ENCODE peak calls at places on chromosomes 3 and 15, in six cellular contexts. One of them, this sample, is unnamed.

GRCh38 chr3:64814360-64814759 is 126.6 kb upstream of the ADAMTS9 start:
- DNase-seq in endothelial cell of umbilical vein: no peak
- DNase-seq in HepG2: no peak
- DNase-seq in K562: no peak
- DNase-seq in A549: no peak
- DNase-seq in GM12878: no peak
- DNase-seq in this sample: no peak

GRCh38 chr3:170054204-170054603 is 16.4 kb downstream of the GPR160 start:
- DNase-seq in endothelial cell of umbilical vein: peak
- DNase-seq in K562: peak
- DNase-seq in A549: peak
- DNase-seq in HepG2: no peak
- DNase-seq in GM12878: no peak
- DNase-seq in this sample: peak

GRCh38 chr3:129656659-129657247 is 50.3 kb upstream of the PLXND1 start:
- DNase-seq in K562: no peak
- DNase-seq in GM12878: no peak
- DNase-seq in endothelial cell of umbilical vein: peak
- DNase-seq in A549: peak
- DNase-seq in HepG2: peak
- DNase-seq in this sample: no peak

GRCh38 chr15:60751985-60752952 is 273.3 kb upstream of the ICE2 start:
- DNase-seq in K562: no peak
- DNase-seq in endothelial cell of umbilical vein: peak
- DNase-seq in A549: no peak
- DNase-seq in HepG2: peak
- DNase-seq in GM12878: no peak
- DNase-seq in this sample: no peak

GRCh38 chr15:88543065-88543776 is 3.3 kb downstream of the DET1 start:
- DNase-seq in A549: no peak
- DNase-seq in GM12878: no peak
- DNase-seq in K562: peak
- DNase-seq in HepG2: no peak
- DNase-seq in endothelial cell of umbilical vein: no peak
- DNase-seq in this sample: no peak

GRCh38 chr3:42195879-42196330 is 70.1 kb downstream of the CCK start:
- DNase-seq in A549: no peak
- DNase-seq in GM12878: peak
- DNase-seq in K562: no peak
- DNase-seq in HepG2: no peak
- DNase-seq in endothelial cell of umbilical vein: no peak
- DNase-seq in this sample: no peak

GRCh38 chr3:151795276-151795675 is 18.6 kb upstream of the AADAC start:
- DNase-seq in A549: peak
- DNase-seq in K562: no peak
- DNase-seq in HepG2: no peak
- DNase-seq in endothelial cell of umbilical vein: no peak
- DNase-seq in GM12878: no peak
- DNase-seq in this sample: no peak

GRCh38 chr3:187497037-187497436 is 128.9 kb downstream of the RTP4 start:
- DNase-seq in K562: no peak
- DNase-seq in endothelial cell of umbilical vein: no peak
- DNase-seq in GM12878: no peak
- DNase-seq in HepG2: no peak
- DNase-seq in A549: no peak
- DNase-seq in this sample: no peak

GRCh38 chr3:167350245-167350862 is 29.7 kb downstream of the ZBBX start:
- DNase-seq in HepG2: peak
- DNase-seq in K562: peak
- DNase-seq in endothelial cell of umbilical vein: peak
- DNase-seq in A549: peak
- DNase-seq in GM12878: no peak
- DNase-seq in this sample: peak

GRCh38 chr15:55799287-55800212 is 56.6 kb upstream of the PRTG start:
- DNase-seq in K562: peak
- DNase-seq in GM12878: peak
- DNase-seq in A549: peak
- DNase-seq in HepG2: peak
- DNase-seq in endothelial cell of umbilical vein: peak
- DNase-seq in this sample: peak

GRCh38 chr3:72050048-72050632 is 265.2 kb upstream of the PROK2 start:
- DNase-seq in GM12878: no peak
- DNase-seq in endothelial cell of umbilical vein: no peak
- DNase-seq in A549: no peak
- DNase-seq in HepG2: no peak
- DNase-seq in K562: no peak
- DNase-seq in this sample: no peak

GRCh38 chr15:52523192-52523591 is 5.5 kb downstream of the MYO5A start:
- DNase-seq in endothelial cell of umbilical vein: peak
- DNase-seq in K562: no peak
- DNase-seq in A549: no peak
- DNase-seq in HepG2: no peak
- DNase-seq in GM12878: no peak
- DNase-seq in this sample: no peak

GRCh38 chr3:16455001-16455400 is 58.5 kb downstream of the RFTN1 start:
- DNase-seq in K562: no peak
- DNase-seq in A549: no peak
- DNase-seq in HepG2: no peak
- DNase-seq in endothelial cell of umbilical vein: no peak
- DNase-seq in GM12878: no peak
- DNase-seq in this sample: no peak

GRCh38 chr3:48716508-48716981 is 476 bp downstream of the IP6K2 start:
- DNase-seq in HepG2: no peak
- DNase-seq in A549: no peak
- DNase-seq in GM12878: no peak
- DNase-seq in K562: peak
- DNase-seq in endothelial cell of umbilical vein: peak
- DNase-seq in this sample: peak

GRCh38 chr3:124117486-124117885 is 125.6 kb upstream of the ROPN1 start:
- DNase-seq in A549: peak
- DNase-seq in HepG2: no peak
- DNase-seq in endothelial cell of umbilical vein: peak
- DNase-seq in GM12878: no peak
- DNase-seq in K562: no peak
- DNase-seq in this sample: peak

GRCh38 chr15:35998637-35999036 is 452.7 kb upstream of the DPH6 start:
- DNase-seq in K562: no peak
- DNase-seq in endothelial cell of umbilical vein: no peak
- DNase-seq in GM12878: no peak
- DNase-seq in HepG2: no peak
- DNase-seq in A549: no peak
- DNase-seq in this sample: no peak

GRCh38 chr3:172082269-172082668 is 42.9 kb downstream of the FNDC3B start:
- DNase-seq in HepG2: peak
- DNase-seq in endothelial cell of umbilical vein: no peak
- DNase-seq in A549: no peak
- DNase-seq in GM12878: no peak
- DNase-seq in K562: no peak
- DNase-seq in this sample: no peak

GRCh38 chr15:28125673-28126651 is 26.8 kb upstream of the OCA2 start:
- DNase-seq in GM12878: no peak
- DNase-seq in K562: peak
- DNase-seq in endothelial cell of umbilical vein: peak
- DNase-seq in A549: peak
- DNase-seq in HepG2: peak
- DNase-seq in this sample: peak

GRCh38 chr3:151856106-151856505 is 17.3 kb upstream of the SUCNR1 start:
- DNase-seq in HepG2: no peak
- DNase-seq in endothelial cell of umbilical vein: no peak
- DNase-seq in K562: no peak
- DNase-seq in GM12878: no peak
- DNase-seq in A549: no peak
- DNase-seq in this sample: no peak

GRCh38 chr15:42384597-42384996 is 25.3 kb downstream of the CAPN3 start:
- DNase-seq in K562: no peak
- DNase-seq in HepG2: no peak
- DNase-seq in GM12878: no peak
- DNase-seq in A549: no peak
- DNase-seq in endothelial cell of umbilical vein: no peak
- DNase-seq in this sample: peak
- TF ChIP-seq MAX in K562: no peak
- TF ChIP-seq MAX in HepG2: no peak
- TF ChIP-seq MAX in GM12878: no peak
- TF ChIP-seq MAX in A549: no peak
- TF ChIP-seq MAX in endothelial cell of umbilical vein: no peak
- TF ChIP-seq MAX in this sample: no peak

GRCh38 chr15:77033729-77034619 is 36.9 kb downstream of the TSPAN3 start:
- DNase-seq in A549: no peak
- DNase-seq in GM12878: no peak
- DNase-seq in K562: no peak
- DNase-seq in HepG2: no peak
- DNase-seq in endothelial cell of umbilical vein: no peak
- DNase-seq in this sample: peak
- TF ChIP-seq MYC in A549: no peak
- TF ChIP-seq MYC in GM12878: no peak
- TF ChIP-seq MYC in K562: no peak
- TF ChIP-seq MYC in HepG2: no peak
- TF ChIP-seq MYC in endothelial cell of umbilical vein: no peak
- TF ChIP-seq MYC in this sample: no peak

DNA sequence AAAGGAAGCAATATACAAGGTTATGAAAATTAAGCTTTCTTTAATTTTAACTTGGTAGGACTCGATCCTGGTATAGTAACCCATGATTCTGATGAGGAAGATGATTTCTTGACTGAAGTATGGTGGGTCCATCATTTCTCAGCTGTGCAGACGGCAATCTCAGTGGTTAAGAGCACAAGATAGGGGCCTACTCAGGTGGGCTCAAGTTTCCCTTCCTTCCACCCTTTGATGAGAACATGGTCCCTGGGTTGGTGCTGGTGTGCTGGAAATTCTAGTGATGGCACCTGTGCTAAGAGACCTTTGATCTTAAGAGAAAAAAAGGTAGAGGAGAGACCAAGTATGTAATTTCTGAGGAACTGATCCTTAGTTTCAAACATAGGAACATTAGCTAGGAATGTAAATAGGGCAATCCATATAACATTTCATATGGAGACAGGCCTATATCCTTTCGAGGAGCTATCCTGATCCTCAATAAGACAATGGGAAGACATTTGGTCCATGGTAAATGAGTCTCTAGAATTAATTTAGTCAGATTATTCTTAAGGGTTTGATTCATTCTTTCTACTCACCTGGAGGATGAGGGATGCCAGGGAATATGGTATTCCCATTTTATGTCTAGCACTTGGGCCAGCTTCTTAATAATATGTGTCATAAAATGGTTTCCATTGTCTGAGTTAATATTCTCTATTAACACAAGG is 104.5 kb upstream of the NECTIN3 start:
- DNase-seq in GM12878: no peak
- DNase-seq in K562: no peak
- DNase-seq in A549: no peak
- DNase-seq in HepG2: no peak
- DNase-seq in endothelial cell of umbilical vein: no peak
- DNase-seq in this sample: no peak
- H3K4me3 ChIP-seq in GM12878: no peak
- H3K4me3 ChIP-seq in K562: no peak
- H3K4me3 ChIP-seq in A549: no peak
- H3K4me3 ChIP-seq in HepG2: no peak
- H3K4me3 ChIP-seq in endothelial cell of umbilical vein: no peak
- H3K4me3 ChIP-seq in this sample: no peak

DNA sequence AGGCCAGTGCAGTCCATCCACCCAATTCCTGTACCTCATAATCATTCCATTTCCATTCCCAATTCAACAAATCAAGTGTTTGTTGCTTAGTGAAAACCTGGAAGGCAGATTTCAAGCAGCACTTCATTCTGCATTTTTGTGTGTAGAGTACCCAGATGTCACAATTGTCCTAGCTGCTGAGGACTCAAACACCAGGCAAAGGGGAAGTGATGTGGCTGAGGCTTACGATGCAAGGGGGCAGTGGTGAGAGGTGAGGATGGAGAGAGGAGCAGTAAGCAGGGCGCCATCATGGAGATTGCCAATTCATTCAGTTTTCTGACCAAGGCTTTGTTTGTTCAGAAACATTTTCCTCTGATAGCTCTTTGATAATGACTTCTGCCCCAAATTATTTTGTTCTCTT is 83.7 kb upstream of the GSK3B start:
- DNase-seq in endothelial cell of umbilical vein: no peak
- DNase-seq in A549: peak
- DNase-seq in K562: peak
- DNase-seq in GM12878: no peak
- DNase-seq in HepG2: peak
- DNase-seq in this sample: peak
- TF ChIP-seq MAX in endothelial cell of umbilical vein: no peak
- TF ChIP-seq MAX in A549: no peak
- TF ChIP-seq MAX in K562: no peak
- TF ChIP-seq MAX in GM12878: no peak
- TF ChIP-seq MAX in HepG2: no peak
- TF ChIP-seq MAX in this sample: no peak